ENCODE peak calls at places on chromosomes 13 and 19, in nine cellular contexts. D is fibroblast of pulmonary artery, X is K562, P is fibroblast of the aortic adventitia, V is SK-N-MC, I is psoas muscle, K is heart left ventricle, O is HL-60, T is epithelial cell of esophagus. F is an unnamed sample.

GRCh38 chr13:114043421-114044053 is 69.7 kb upstream of the C13orf46 start:
- DNase-seq in D (peak), X (no peak), P (peak), V (no peak), I (peak), K (peak), O (peak), T (no peak), F (no peak)

GRCh38 chr19:41407271-41407670 is 9.7 kb downstream of the BCKDHA start:
- DNase-seq in D (peak), X (no peak), P (no peak), V (no peak), I (no peak), K (peak), O (peak), T (no peak), F (no peak)

GRCh38 chr13:20713751-20714150 is 10.3 kb downstream of the IL17D start:
- DNase-seq in D (peak), X (no peak), P (peak), V (no peak), I (peak), K (no peak), O (no peak), T (no peak), F (no peak)

GRCh38 chr13:49444517-49445395 is 682 bp downstream of the SETDB2 start:
- DNase-seq in D (peak), X (peak), P (peak), V (no peak), I (no peak), K (no peak), O (peak), T (peak), F (peak)

GRCh38 chr13:33394294-33394932 is 108.9 kb upstream of the STARD13 start:
- DNase-seq in D (no peak), X (no peak), P (no peak), V (no peak), I (no peak), K (no peak), O (no peak), T (no peak), F (no peak)

GRCh38 chr19:49297403-49297802 is 27.6 kb downstream of the SLC6A16 start:
- DNase-seq in D (no peak), X (no peak), P (no peak), V (no peak), I (no peak), K (no peak), O (no peak), T (no peak), F (no peak)

GRCh38 chr19:51147663-51148062 is 5.6 kb downstream of the SIGLEC7 start:
- DNase-seq in D (no peak), X (no peak), P (no peak), V (no peak), I (no peak), K (no peak), O (no peak), T (no peak), F (no peak)

GRCh38 chr13:57582032-57582431 is 49.5 kb upstream of the PCDH17 start:
- DNase-seq in D (no peak), X (no peak), P (no peak), V (no peak), I (peak), K (no peak), O (no peak), T (no peak), F (no peak)

GRCh38 chr13:98155475-98156111 is 12.7 kb downstream of the FARP1 start:
- DNase-seq in D (peak), X (no peak), P (peak), V (no peak), I (no peak), K (no peak), O (no peak), T (peak), F (no peak)

GRCh38 chr19:6091771-6092291 is 18.5 kb downstream of the RFX2 start:
- DNase-seq in D (no peak), X (no peak), P (peak), V (no peak), I (no peak), K (no peak), O (no peak), T (no peak), F (no peak)

GRCh38 chr13:22227895-22228294 is 557.0 kb downstream of the FGF9 start:
- DNase-seq in D (no peak), X (no peak), P (no peak), V (no peak), I (no peak), K (no peak), O (no peak), T (no peak), F (no peak)

GRCh38 chr19:47756953-47757608 is 11.7 kb downstream of the NOP53 start:
- DNase-seq in D (no peak), X (no peak), P (no peak), V (no peak), I (no peak), K (no peak), O (no peak), T (no peak), F (no peak)

GRCh38 chr13:75803982-75804381 is 167.9 kb downstream of the LMO7 start:
- DNase-seq in D (no peak), X (no peak), P (peak), V (no peak), I (no peak), K (no peak), O (no peak), T (no peak), F (no peak)

GRCh38 chr13:106287351-106287750 is 248.1 kb downstream of the EFNB2 start:
- DNase-seq in D (no peak), X (no peak), P (no peak), V (no peak), I (no peak), K (no peak), O (no peak), T (no peak), F (no peak)

GRCh38 chr13:90951663-90952062 is 395.8 kb upstream of the MIR17HG start:
- DNase-seq in D (no peak), X (no peak), P (no peak), V (no peak), I (no peak), K (no peak), O (no peak), T (peak), F (no peak)

GRCh38 chr13:83378901-83379300 is 503.4 kb downstream of the SLITRK1 start:
- DNase-seq in D (peak), X (no peak), P (no peak), V (no peak), I (no peak), K (no peak), O (no peak), T (peak), F (no peak)

GRCh38 chr19:32886241-32886640 is 16.7 kb upstream of the SLC7A9 start:
- DNase-seq in D (no peak), X (no peak), P (no peak), V (no peak), I (no peak), K (no peak), O (no peak), T (no peak), F (no peak)

GRCh38 chr19:10911579-10912363 is 16.7 kb downstream of the YIPF2 start:
- DNase-seq in D (no peak), X (no peak), P (no peak), V (no peak), I (no peak), K (no peak), O (no peak), T (no peak), F (no peak)

DNA sequence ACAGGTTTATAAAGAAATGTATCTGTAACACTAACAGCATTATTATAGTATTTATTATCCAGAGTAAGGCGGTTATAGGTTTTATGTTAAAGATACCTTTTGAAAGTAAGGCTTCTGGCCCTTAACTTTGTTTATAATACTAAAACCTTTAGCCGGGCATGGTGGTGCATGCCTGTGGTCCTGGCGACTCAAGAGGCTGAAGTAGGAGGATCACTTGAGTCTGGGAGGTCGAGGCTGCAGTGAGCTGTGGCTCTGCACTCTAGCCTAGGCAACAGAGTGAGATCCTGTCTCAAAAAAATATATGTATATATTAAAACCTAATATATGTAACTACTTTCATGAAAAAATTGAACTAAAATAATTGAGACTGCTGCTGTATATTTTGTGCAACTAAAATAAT is 98.7 kb upstream of the KLF5 start:
- DNase-seq in D (no peak), X (no peak), P (no peak), V (no peak), I (no peak), K (no peak), O (no peak), T (no peak), F (no peak)
- H3K4me3 ChIP-seq in D (no peak), X (no peak), P (no peak), V (no peak), I (no peak), K (no peak), O (no peak), T (peak), F (no peak)

GRCh38 chr13:112835344-112835743 is 133.7 kb upstream of the MCF2L start:
- DNase-seq in D (no peak), X (no peak), P (no peak), V (no peak), I (no peak), K (no peak), O (no peak), T (no peak), F (no peak)
- H3K4me3 ChIP-seq in D (no peak), X (no peak), P (no peak), V (no peak), I (no peak), K (no peak), O (no peak), T (no peak), F (no peak)

GRCh38 chr19:46021531-46022041 is 1.3 kb downstream of the PGLYRP1 start:
- DNase-seq in D (no peak), X (peak), P (no peak), V (no peak), I (no peak), K (no peak), O (no peak), T (peak), F (no peak)

GRCh38 chr19:46020819-46021125 is 2.1 kb downstream of the PGLYRP1 start:
- DNase-seq in D (no peak), X (no peak), P (no peak), V (no peak), I (no peak), K (no peak), O (no peak), T (no peak), F (no peak)

GRCh38 chr19:46023311-46023779 is 492 bp upstream of the PGLYRP1 start:
- DNase-seq in D (no peak), X (no peak), P (no peak), V (no peak), I (no peak), K (no peak), O (peak), T (no peak), F (no peak)

GRCh38 chr19:46022061-46022430 is 807 bp downstream of the PGLYRP1 start:
- DNase-seq in D (no peak), X (no peak), P (no peak), V (no peak), I (no peak), K (no peak), O (no peak), T (no peak), F (no peak)

DNA sequence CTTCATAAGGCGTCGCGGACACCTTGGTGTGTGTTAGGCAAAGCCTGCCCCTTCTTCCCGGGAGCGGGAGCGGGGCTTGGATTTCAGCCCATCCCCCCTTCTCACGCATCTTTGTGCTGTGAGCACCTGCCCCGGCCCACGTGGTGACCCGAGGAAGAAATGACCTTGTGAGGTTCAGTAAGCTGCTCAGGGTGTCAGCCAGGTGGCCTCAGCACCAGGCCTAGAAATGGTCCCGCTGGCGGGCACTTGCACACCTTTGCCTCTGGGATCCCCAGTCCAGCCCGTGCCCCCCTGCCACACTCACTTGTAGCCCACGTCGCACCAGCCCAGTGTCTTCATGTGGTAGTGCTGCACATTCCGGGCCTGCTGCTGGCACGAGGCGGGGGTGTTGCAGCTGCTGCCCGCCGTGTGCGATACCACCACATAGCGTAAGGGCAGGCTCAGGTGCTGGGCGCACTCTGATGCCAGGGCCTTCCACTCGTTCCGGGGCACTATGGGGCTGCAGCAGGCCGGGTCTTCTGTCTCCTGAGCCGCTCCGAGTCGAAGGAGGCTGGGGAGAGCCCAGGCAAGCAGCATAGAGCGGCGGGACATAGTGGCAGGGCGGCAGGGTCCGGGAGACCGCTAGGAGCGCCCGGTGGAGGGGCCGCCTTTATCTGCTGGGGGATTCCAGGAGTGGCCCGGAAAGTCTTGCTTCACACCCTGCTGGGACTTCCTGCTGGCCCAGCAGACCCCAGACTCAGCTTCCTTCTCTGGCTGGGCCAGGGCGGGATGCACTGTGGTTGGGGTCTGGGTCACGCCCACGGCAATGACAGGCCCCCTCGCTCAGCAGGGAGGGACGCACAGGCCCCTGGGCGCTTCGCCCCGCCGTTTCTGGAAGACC is at the start of gene PGLYRP1:
- DNase-seq in D (no peak), X (no peak), P (no peak), V (no peak), I (no peak), K (no peak), O (peak), T (no peak), F (no peak)
- H3K4me3 ChIP-seq in D (no peak), X (no peak), P (no peak), V (no peak), I (no peak), K (no peak), O (peak), T (no peak), F (no peak)

GRCh38 chr13:95199896-95200295 is 101.4 kb downstream of the ABCC4 start:
- DNase-seq in D (no peak), X (no peak), P (no peak), V (no peak), I (no peak), K (no peak), O (no peak), T (no peak), F (no peak)
- H3K4me3 ChIP-seq in D (no peak), X (no peak), P (no peak), V (no peak), I (no peak), K (no peak), O (no peak), T (no peak), F (no peak)

GRCh38 chr13:108214511-108215383 is 589 bp downstream of the LIG4 start:
- DNase-seq in D (no peak), X (no peak), P (no peak), V (no peak), I (peak), K (peak), O (no peak), T (peak), F (no peak)
- H3K4me3 ChIP-seq in D (peak), X (no peak), P (peak), V (peak), I (peak), K (peak), O (peak), T (peak), F (no peak)

GRCh38 chr13:24074687-24075086 is 85.8 kb upstream of the SPATA13 start:
- DNase-seq in D (peak), X (no peak), P (peak), V (no peak), I (no peak), K (no peak), O (peak), T (no peak), F (no peak)

GRCh38 chr13:24073657-24074056 is 86.9 kb upstream of the SPATA13 start:
- DNase-seq in D (no peak), X (no peak), P (no peak), V (no peak), I (no peak), K (no peak), O (no peak), T (no peak), F (no peak)

GRCh38 chr13:24076636-24077035 is 83.9 kb upstream of the SPATA13 start:
- DNase-seq in D (no peak), X (no peak), P (no peak), V (no peak), I (no peak), K (no peak), O (no peak), T (no peak), F (no peak)

GRCh38 chr13:24075137-24075975 is 85.2 kb upstream of the SPATA13 start:
- DNase-seq in D (peak), X (no peak), P (peak), V (no peak), I (no peak), K (no peak), O (no peak), T (peak), F (no peak)

DNA sequence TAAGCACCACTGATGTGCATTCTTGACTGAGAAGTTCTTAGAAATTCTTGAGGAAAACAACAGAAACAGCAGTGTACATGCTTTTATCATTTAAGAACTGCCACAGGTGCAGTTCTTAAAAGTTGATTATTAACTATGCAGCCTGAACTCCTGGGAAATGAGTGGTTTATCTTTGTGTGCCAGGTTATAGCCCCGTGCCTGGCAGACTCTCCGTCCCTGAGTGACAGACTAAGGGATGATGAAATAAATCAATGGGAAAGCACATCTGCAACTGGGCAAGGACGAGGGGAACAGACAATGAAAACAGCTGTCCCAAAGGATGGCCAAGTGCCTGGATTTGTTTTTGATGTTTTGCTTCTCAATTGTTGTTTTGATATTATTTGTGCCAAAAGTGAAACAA is 84.4 kb upstream of the SPATA13 start:
- DNase-seq in D (no peak), X (no peak), P (no peak), V (no peak), I (no peak), K (no peak), O (no peak), T (no peak), F (no peak)
- H3K4me3 ChIP-seq in D (no peak), X (no peak), P (no peak), V (no peak), I (no peak), K (no peak), O (no peak), T (no peak), F (no peak)

GRCh38 chr13:73740681-73741080 is 393.5 kb downstream of the KLF12 start:
- DNase-seq in D (peak), X (no peak), P (peak), V (no peak), I (no peak), K (no peak), O (no peak), T (no peak), F (no peak)
- H3K4me3 ChIP-seq in D (peak), X (no peak), P (peak), V (no peak), I (no peak), K (no peak), O (no peak), T (no peak), F (no peak)

GRCh38 chr19:56837892-56838679 is 2.4 kb downstream of the PEG3 start:
- DNase-seq in D (peak), X (no peak), P (no peak), V (no peak), I (peak), K (peak), O (peak), T (no peak), F (no peak)

GRCh38 chr19:56836059-56836458 is 4.5 kb downstream of the PEG3 start:
- DNase-seq in D (no peak), X (no peak), P (no peak), V (no peak), I (no peak), K (no peak), O (no peak), T (no peak), F (no peak)

GRCh38 chr19:56838680-56838929 is 1.9 kb downstream of the PEG3 start:
- DNase-seq in D (no peak), X (no peak), P (no peak), V (no peak), I (no peak), K (no peak), O (no peak), T (no peak), F (no peak)

GRCh38 chr19:56837492-56837891 is 3.0 kb downstream of the PEG3 start:
- DNase-seq in D (peak), X (no peak), P (no peak), V (no peak), I (peak), K (peak), O (peak), T (no peak), F (no peak)

GRCh38 chr19:56837004-56837403 is 3.5 kb downstream of the PEG3 start:
- DNase-seq in D (no peak), X (no peak), P (no peak), V (no peak), I (no peak), K (no peak), O (peak), T (no peak), F (no peak)
- H3K4me3 ChIP-seq in D (no peak), X (no peak), P (no peak), V (no peak), I (peak), K (peak), O (peak), T (no peak), F (no peak)

GRCh38 chr13:110562696-110563462 is 1.4 kb upstream of the RAB20 start:
- DNase-seq in D (no peak), X (no peak), P (no peak), V (no peak), I (no peak), K (no peak), O (no peak), T (no peak), F (no peak)
- H3K4me3 ChIP-seq in D (peak), X (peak), P (peak), V (no peak), I (peak), K (peak), O (peak), T (peak), F (peak)